ENCODE peak calls at places on chromosome 6, in ten cellular contexts. E is heart left ventricle, H is body of pancreas, X is H54, C is HCT116, Y is transverse colon, F is gastrocnemius medialis, T is ovary, P is uterus, Q is IMR-90. O is an unnamed sample.

GRCh38 chr6:124110514-124110913 is 306.8 kb downstream of the NKAIN2 start:
- DNase-seq in E (no peak), H (no peak), X (no peak), C (no peak), Y (no peak), F (no peak), T (no peak), P (no peak), Q (no peak), O (no peak)

GRCh38 chr6:82877213-82878195 is 188.1 kb downstream of the UBE3D start:
- DNase-seq in E (no peak), H (no peak), X (no peak), C (peak), Y (no peak), F (no peak), T (no peak), P (no peak), Q (no peak), O (no peak)

GRCh38 chr6:346389-347030 is 45.0 kb upstream of the IRF4 start:
- DNase-seq in E (no peak), H (no peak), X (no peak), C (no peak), Y (no peak), F (no peak), T (no peak), P (peak), Q (peak), O (no peak)

GRCh38 chr6:92911301-92911700 is 508.1 kb downstream of the EPHA7 start:
- DNase-seq in E (no peak), H (no peak), X (no peak), C (no peak), Y (no peak), F (no peak), T (no peak), P (no peak), Q (no peak), O (no peak)

GRCh38 chr6:127297502-127298070 is 30.9 kb downstream of the RNF146 start:
- DNase-seq in E (no peak), H (no peak), X (no peak), C (no peak), Y (no peak), F (no peak), T (no peak), P (no peak), Q (no peak), O (no peak)

GRCh38 chr6:100246206-100246605 is 218.5 kb downstream of the SIM1 start:
- DNase-seq in E (no peak), H (no peak), X (no peak), C (no peak), Y (no peak), F (no peak), T (no peak), P (no peak), Q (no peak), O (no peak)

GRCh38 chr6:97901531-97901930 is 618.5 kb upstream of the MMS22L start:
- DNase-seq in E (no peak), H (no peak), X (no peak), C (no peak), Y (no peak), F (no peak), T (no peak), P (no peak), Q (no peak), O (no peak)

GRCh38 chr6:130223508-130223907 is 757 bp upstream of the SAMD3 start:
- DNase-seq in E (no peak), H (peak), X (no peak), C (no peak), Y (peak), F (peak), T (no peak), P (no peak), Q (no peak), O (peak)

GRCh38 chr6:150697515-150697914 is 97.8 kb downstream of the PLEKHG1 start:
- DNase-seq in E (no peak), H (no peak), X (no peak), C (no peak), Y (no peak), F (peak), T (no peak), P (no peak), Q (no peak), O (no peak)

GRCh38 chr6:33967966-33968724 is 164.3 kb upstream of the MLN start:
- DNase-seq in E (no peak), H (no peak), X (no peak), C (peak), Y (peak), F (no peak), T (no peak), P (no peak), Q (no peak), O (no peak)

GRCh38 chr6:99852031-99852430 is 142.0 kb downstream of the MCHR2 start:
- DNase-seq in E (no peak), H (no peak), X (no peak), C (no peak), Y (no peak), F (no peak), T (no peak), P (no peak), Q (no peak), O (no peak)

GRCh38 chr6:122772724-122773123 is 6.8 kb upstream of the FABP7 start:
- DNase-seq in E (no peak), H (no peak), X (no peak), C (no peak), Y (no peak), F (no peak), T (no peak), P (no peak), Q (no peak), O (no peak)

GRCh38 chr6:65113581-65113980 is 593.4 kb downstream of the EYS start:
- DNase-seq in E (no peak), H (no peak), X (no peak), C (no peak), Y (no peak), F (no peak), T (no peak), P (no peak), Q (peak), O (no peak)

DNA sequence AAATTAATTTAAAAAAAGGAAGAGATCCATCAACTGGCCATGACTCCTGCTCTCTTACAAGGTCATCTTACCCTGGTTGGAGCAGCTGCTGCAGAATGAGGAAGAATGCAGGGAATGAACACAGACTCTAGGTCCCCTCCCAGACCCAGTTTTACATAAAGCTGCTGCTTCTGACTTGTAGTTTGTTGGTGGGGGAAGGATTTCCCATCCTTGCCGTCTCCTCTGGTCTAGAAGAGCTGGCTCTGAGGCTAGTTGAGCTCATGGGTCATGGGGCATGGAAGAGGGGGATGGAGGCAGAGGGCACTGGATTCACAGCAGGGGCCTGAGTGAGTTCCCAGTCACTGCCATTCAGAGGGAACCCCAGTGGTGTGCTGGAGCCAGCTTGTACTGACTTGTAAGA is 9.2 kb upstream of the GUCA1A start:
- DNase-seq in E (no peak), H (no peak), X (no peak), C (no peak), Y (no peak), F (no peak), T (no peak), P (no peak), Q (peak), O (no peak)
- TF ChIP-seq POLR2A in E (no peak), H (no peak), X (no peak), C (no peak), Y (no peak), F (no peak), T (no peak), P (no peak), Q (no peak), O (no peak)

DNA sequence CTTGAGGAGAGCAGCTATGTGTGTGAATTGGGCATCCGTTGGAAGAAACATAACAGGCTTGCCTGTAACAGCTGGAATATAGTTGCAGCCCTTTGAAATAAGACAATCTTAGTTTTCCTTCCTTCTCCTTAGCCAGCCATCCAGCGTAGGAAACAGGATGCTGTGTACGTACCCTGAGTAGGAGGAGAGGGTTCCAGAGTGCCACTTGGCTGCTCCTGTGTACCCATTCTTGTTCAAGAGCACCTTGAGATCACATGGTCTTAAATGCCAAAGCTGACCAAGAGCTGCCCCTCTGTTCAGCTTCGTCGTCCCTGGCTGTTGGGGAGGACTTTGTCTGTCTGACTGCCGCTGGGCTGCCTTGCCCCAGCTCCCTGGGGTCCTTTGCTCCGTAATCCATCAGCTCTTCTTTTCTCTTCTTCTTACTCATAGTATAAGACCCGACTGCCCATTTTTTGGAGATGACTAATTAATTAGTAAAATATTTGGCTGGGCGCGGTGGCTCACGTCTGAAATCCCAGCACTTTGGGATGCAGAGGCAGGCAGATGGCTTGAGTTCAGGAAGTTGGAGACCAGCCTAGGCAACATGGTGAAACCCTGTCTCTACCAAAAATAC is 49.0 kb downstream of the RREB1 start:
- DNase-seq in E (no peak), H (no peak), X (no peak), C (no peak), Y (no peak), F (no peak), T (no peak), P (no peak), Q (peak), O (no peak)
- TF ChIP-seq POLR2A in E (no peak), H (no peak), X (no peak), C (no peak), Y (no peak), F (no peak), T (no peak), P (no peak), Q (no peak), O (no peak)

GRCh38 chr6:168198302-168199180 is 119.5 kb upstream of the FRMD1 start:
- DNase-seq in E (no peak), H (no peak), X (no peak), C (no peak), Y (no peak), F (no peak), T (no peak), P (no peak), Q (no peak), O (no peak)

GRCh38 chr6:168197636-168198301 is 118.8 kb upstream of the FRMD1 start:
- DNase-seq in E (no peak), H (no peak), X (no peak), C (no peak), Y (no peak), F (no peak), T (no peak), P (peak), Q (no peak), O (no peak)

GRCh38 chr6:168201799-168202198 is 117.8 kb downstream of the DACT2 start:
- DNase-seq in E (no peak), H (no peak), X (no peak), C (no peak), Y (no peak), F (no peak), T (no peak), P (no peak), Q (no peak), O (no peak)

GRCh38 chr6:168201383-168201782 is 118.2 kb downstream of the DACT2 start:
- DNase-seq in E (no peak), H (peak), X (no peak), C (no peak), Y (peak), F (no peak), T (no peak), P (no peak), Q (no peak), O (peak)

GRCh38 chr6:168200571-168201134 is 118.9 kb downstream of the DACT2 start:
- DNase-seq in E (no peak), H (no peak), X (no peak), C (no peak), Y (no peak), F (no peak), T (no peak), P (no peak), Q (no peak), O (no peak)
- TF ChIP-seq POLR2A in E (no peak), H (no peak), X (no peak), C (no peak), Y (no peak), F (no peak), T (no peak), P (no peak), Q (no peak), O (no peak)

GRCh38 chr6:36128073-36128472 is 2.2 kb upstream of the MAPK13 start:
- DNase-seq in E (no peak), H (no peak), X (no peak), C (no peak), Y (no peak), F (no peak), T (no peak), P (no peak), Q (no peak), O (no peak)

GRCh38 chr6:36128793-36129192 is 1.5 kb upstream of the MAPK13 start:
- DNase-seq in E (no peak), H (no peak), X (no peak), C (no peak), Y (no peak), F (no peak), T (no peak), P (no peak), Q (no peak), O (no peak)

GRCh38 chr6:36126553-36127458 is 3.5 kb upstream of the MAPK13 start:
- DNase-seq in E (no peak), H (no peak), X (peak), C (no peak), Y (no peak), F (no peak), T (no peak), P (no peak), Q (peak), O (no peak)

GRCh38 chr6:36126121-36126520 is 4.2 kb upstream of the MAPK13 start:
- DNase-seq in E (no peak), H (no peak), X (no peak), C (no peak), Y (no peak), F (no peak), T (no peak), P (no peak), Q (no peak), O (no peak)

GRCh38 chr6:36127462-36128016 is 2.8 kb upstream of the MAPK13 start:
- DNase-seq in E (peak), H (peak), X (peak), C (no peak), Y (no peak), F (peak), T (no peak), P (no peak), Q (peak), O (no peak)
- TF ChIP-seq POLR2A in E (no peak), H (no peak), X (no peak), C (no peak), Y (no peak), F (no peak), T (no peak), P (no peak), Q (no peak), O (no peak)

DNA sequence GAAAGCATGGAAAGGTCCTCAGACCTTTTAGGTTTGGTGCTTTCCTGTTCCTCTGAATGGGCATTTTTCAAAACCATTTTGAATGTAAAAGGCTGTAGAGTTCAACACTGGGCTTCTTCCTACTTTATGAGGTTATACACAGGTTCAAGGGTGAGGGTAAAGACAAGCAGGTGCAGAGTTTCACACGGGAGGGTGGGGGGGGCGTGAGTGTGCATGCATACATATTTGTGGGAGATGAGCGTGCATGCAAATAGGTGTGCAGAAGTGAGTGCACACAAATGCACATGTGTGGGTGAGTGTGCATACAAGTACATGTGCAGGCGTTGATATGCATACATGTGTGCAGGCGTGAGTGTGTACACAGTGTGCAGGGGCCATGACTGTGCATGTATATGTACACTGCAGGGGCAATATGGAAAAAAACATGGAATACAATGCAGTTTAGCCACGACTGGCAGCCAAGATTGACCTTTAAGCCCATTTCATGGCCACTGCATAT is 183.1 kb downstream of the GMPR start:
- DNase-seq in E (no peak), H (no peak), X (no peak), C (no peak), Y (no peak), F (no peak), T (no peak), P (no peak), Q (no peak), O (no peak)
- TF ChIP-seq POLR2A in E (no peak), H (no peak), X (no peak), C (no peak), Y (no peak), F (no peak), T (no peak), P (no peak), Q (no peak), O (no peak)

DNA sequence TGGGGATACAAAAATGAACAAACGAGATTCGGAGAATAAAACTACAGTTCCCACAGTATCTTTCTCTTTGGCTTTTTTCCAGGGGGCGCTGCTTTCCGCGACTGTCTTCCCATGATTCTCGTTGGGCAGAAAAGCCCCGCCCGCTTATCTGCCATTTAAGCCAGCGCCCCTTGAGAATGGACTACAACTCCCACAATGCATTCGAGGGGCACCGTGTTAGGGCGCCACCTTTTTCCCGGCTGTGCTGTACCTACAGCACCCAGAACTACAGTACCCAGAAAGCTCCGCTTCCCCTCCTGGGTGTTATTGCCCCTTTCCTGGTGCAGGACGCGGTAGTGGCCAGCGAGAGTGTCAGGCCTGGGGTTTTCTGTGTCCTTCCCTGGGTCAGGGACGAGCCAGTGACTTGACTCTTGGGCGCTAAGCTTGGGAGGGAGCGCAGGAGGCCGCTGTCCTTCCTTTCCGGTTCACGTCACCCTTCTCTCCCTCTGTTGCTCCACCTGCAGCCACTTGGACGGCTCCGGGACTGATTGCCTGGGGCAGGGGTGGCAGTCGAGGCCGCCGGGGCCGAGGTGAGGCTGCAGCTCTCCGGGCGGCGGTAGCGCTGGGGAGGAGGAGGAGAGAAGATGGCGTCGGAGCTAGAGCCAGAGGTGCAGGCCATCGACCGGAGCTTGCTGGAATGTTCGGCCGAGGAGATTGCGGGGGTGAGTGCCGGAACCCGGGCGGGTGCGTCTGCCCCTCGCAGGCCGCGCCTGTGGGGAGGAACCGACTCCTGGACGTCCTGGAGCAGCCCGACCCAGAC is at the start of gene UBR2:
- DNase-seq in E (peak), H (peak), X (peak), C (peak), Y (peak), F (peak), T (peak), P (peak), Q (peak), O (peak)
- TF ChIP-seq POLR2A in E (peak), H (peak), X (peak), C (peak), Y (peak), F (peak), T (peak), P (peak), Q (no peak), O (peak)

DNA sequence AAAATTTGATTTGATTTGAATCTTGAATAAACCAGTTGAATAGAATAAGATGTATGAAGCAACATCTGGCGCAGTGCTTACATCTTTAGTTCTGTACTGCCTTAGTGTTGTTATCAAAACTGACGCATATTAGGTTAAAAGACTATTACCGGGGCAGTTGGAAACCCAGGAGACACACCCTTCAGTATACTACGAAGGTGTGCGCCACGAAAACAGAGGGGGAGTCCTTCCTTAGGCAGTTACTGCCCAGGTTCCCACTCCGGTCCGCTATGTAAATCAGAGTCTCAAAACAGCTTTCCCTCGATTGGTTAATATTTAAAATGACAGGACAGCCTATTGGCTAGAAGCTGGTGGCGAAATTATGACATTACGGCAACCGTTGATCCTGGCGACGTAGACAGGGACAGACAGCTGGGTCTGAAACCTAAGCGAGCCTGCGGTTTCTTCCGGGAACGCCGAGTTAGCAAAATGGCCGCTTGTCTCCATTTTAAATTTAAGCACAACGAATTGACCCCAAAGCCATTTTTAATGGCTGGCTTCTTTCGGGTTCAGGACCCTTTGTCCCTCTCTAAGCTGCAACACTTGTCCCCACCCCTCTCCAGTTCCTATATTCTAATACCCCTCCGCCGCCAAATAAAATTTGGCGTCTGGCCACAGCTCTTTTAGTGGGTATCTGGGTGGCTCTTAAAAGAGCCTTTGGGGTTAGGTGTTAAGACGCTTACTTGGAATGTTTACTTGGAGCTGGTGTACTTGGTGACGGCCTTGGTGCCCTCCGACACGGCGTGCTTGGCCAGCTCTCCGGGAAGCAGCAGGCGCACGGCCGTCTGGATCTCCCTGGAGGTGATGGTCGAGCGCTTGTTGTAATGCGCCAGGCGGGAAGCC is 35.8 kb downstream of the HFE start:
- DNase-seq in E (peak), H (peak), X (peak), C (peak), Y (peak), F (peak), T (peak), P (peak), Q (peak), O (peak)
- TF ChIP-seq POLR2A in E (peak), H (peak), X (peak), C (peak), Y (peak), F (peak), T (peak), P (peak), Q (no peak), O (peak)